ENCODE peak calls at places on chromosomes 11 and 22, in nine cellular contexts. K is CD8-positive, alpha-beta T cell; L is mammary epithelial cell; B is thoracic aorta; N is endothelial cell of umbilical vein; M is NT2/D1; F is adipocyte; T is esophagus squamous epithelium; S is mesendoderm. W is an unnamed sample.

GRCh38 chr22:44128961-44129613 is 51.6 kb upstream of the PARVG start:
- DNase-seq in K (no peak), M (no peak), S (no peak), L (no peak), N (no peak), F (no peak), T (no peak), B (no peak), W (no peak)

GRCh38 chr22:49668402-49668801 is 159.3 kb downstream of the BRD1 start:
- DNase-seq in B (no peak), S (no peak), T (no peak), L (no peak), F (no peak), M (no peak), K (no peak), N (no peak), W (no peak)

GRCh38 chr22:36599771-36600170 is 70.8 kb upstream of the EIF3D start:
- DNase-seq in T (no peak), B (no peak), N (no peak), M (no peak), F (no peak), K (no peak), L (no peak), S (no peak), W (no peak)

GRCh38 chr11:92129811-92130210 is 94.8 kb upstream of the FAT3 start:
- DNase-seq in M (no peak), K (no peak), T (no peak), N (no peak), L (no peak), S (no peak), B (no peak), F (no peak), W (no peak)

GRCh38 chr11:8720868-8721739 is 38.5 kb downstream of the RPL27A start:
- DNase-seq in K (no peak), T (no peak), N (no peak), F (no peak), M (no peak), B (no peak), S (peak; percentile 87), L (peak; percentile 46), W (no peak)

GRCh38 chr11:16098827-16099226 is 257.5 kb downstream of the SOX6 start:
- DNase-seq in M (no peak), L (no peak), N (no peak), F (peak; percentile 36), K (no peak), T (no peak), S (no peak), B (no peak), W (no peak)

GRCh38 chr11:14183973-14184372 is 175.0 kb downstream of the RRAS2 start:
- DNase-seq in N (no peak), T (no peak), K (no peak), S (no peak), B (no peak), M (no peak), L (no peak), F (peak; percentile 53), W (no peak)

GRCh38 chr11:76663912-76664440 is 6.6 kb downstream of the LRRC32 start:
- DNase-seq in N (no peak), F (no peak), L (no peak), T (no peak), M (no peak), B (no peak), S (no peak), K (no peak), W (no peak)

GRCh38 chr11:126476256-126476970 is 120.9 kb downstream of the ST3GAL4 start:
- DNase-seq in L (no peak), K (no peak), N (no peak), S (no peak), M (no peak), T (no peak), B (no peak), F (no peak), W (no peak)

GRCh38 chr22:46286006-46286405 is 10.7 kb upstream of the GTSE1 start:
- DNase-seq in S (no peak), M (no peak), N (no peak), L (no peak), F (peak; percentile 63), B (no peak), K (no peak), T (no peak), W (no peak)

GRCh38 chr22:46286941-46287872 is 9.5 kb upstream of the GTSE1 start:
- DNase-seq in N (no peak), L (no peak), B (no peak), K (no peak), T (no peak), F (no peak), M (no peak), S (no peak), W (no peak)

GRCh38 chr22:46288846-46289243 is 7.8 kb upstream of the GTSE1 start:
- DNase-seq in K (no peak), N (no peak), B (no peak), F (no peak), T (no peak), M (no peak), S (no peak), L (no peak), W (no peak)

GRCh38 chr22:46289244-46289891 is 7.3 kb upstream of the GTSE1 start:
- DNase-seq in B (no peak), F (no peak), K (no peak), L (no peak), S (no peak), M (no peak), N (no peak), T (no peak), W (no peak)

GRCh38 chr22:46287873-46288751 is 8.6 kb upstream of the GTSE1 start:
- DNase-seq in S (no peak), K (no peak), N (peak; percentile 21), L (no peak), B (no peak), F (no peak), M (no peak), T (peak; percentile 36), W (no peak)
- H3K4me3 ChIP-seq in S (no peak overlapping the region), K (no peak overlapping the region), N (no peak overlapping the region), L (no peak overlapping the region), B (peak overlapping the region; percentile 25), F (no peak overlapping the region), M (no peak overlapping the region), T (peak overlapping the region; percentile 52), W (no peak overlapping the region)

DNA sequence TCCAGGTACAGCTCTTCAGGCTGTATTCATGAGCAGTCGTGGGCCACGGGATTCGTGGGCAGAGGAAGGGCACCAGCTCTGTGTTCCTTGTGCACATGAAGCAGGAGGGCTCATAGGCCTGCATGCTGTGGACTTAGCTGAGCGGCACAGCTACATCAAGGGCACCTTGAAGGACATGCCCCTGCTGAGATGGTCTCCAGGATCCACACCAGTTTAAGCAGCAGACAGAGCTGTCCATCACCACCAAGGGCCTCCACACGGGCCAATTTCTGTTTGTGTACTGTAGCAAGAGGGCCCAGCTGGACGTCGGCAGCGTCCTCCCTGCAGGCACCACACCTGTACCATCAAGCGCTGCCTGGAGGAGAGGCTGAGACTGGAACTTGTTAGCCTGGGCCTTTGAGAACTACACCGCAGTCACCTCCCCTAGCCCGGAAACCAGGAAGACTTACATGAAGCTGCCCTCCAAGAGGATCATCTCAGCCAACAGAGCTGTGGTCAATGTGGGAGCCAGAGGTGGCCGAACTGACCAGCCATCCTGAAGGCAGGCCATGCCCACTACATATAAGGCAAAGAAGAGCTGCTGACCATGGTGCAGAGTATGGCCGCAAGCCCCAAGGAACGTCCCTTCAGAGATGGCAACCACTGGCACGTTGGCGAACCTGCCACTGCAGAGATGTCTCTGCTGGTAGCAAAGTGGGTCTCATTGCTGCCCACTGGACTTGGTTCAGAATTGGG is 32.7 kb upstream of the GNB1L start:
- DNase-seq in L (no peak), K (no peak), M (no peak), N (no peak), B (no peak), F (no peak), S (no peak), T (no peak), W (no peak)
- H3K4me1 ChIP-seq in L (peaks cover 51% of the 10 kb centered on the region), K (peaks cover 80% of the 10 kb centered on the region), M (peaks cover 22% of the 10 kb centered on the region), N (peaks cover 66% of the 10 kb centered on the region), B (no peaks in the 10 kb centered on the region), F (peaks cover 20% of the 10 kb centered on the region), S (peaks cover 9% of the 10 kb centered on the region), T (peaks cover 22% of the 10 kb centered on the region), W (peaks cover 10% of the 10 kb centered on the region)

DNA sequence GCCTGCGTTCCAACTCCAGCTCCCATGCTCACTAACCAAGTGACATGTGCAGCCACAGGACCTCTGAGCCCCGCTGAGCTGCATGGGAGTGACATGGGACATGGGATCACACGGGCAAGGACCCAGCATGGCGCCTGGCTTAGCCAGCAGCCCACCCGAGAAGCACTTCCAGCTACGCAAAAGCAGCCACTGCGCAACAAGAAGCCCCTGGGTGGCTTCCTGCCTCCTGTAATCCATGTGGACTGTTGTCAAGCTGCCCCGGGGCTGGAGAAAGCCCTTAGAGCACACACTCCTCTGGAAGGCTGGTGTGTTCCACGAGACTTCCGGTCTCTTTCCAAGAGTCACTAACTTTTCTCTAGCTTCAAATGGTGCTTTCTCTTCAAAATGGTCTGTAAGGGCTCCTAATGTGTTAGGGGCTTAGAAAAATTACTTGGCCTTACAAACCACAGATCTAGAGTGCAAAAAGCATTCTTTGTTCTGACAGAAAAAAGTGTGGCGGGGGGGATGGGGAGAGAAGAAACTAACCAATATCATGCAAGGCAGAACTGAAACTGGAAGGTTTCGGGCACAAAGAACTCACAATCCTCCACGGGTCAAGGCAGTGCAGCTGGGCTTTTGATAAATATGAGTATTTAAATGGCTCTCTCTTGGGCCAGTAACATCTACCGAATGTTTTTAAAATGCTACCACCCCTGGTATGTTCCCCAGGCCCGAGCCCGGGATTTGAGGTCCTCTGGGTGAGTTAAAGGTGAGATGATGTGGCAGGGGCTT is 5.5 kb downstream of the C11orf24 start:
- DNase-seq in F (no peak), T (no peak), K (no peak), M (no peak), S (no peak), B (no peak), L (no peak), N (no peak), W (no peak)
- H3K4me3 ChIP-seq in F (no peak overlapping the region), T (no peak overlapping the region), K (no peak overlapping the region), M (no peak overlapping the region), S (no peak overlapping the region), B (no peak overlapping the region), L (no peak overlapping the region), N (no peak overlapping the region), W (no peak overlapping the region)

GRCh38 chr22:40417041-40417440 is 46.6 kb downstream of the SGSM3 start:
- DNase-seq in T (no peak), S (no peak), F (no peak), B (no peak), K (no peak), L (no peak), M (no peak), N (no peak), W (no peak)

GRCh38 chr22:40415531-40416266 is 45.3 kb downstream of the SGSM3 start:
- DNase-seq in S (no peak), B (no peak), M (no peak), T (no peak), N (peak; percentile 25), F (no peak), K (no peak), L (no peak), W (peak; percentile 57)

GRCh38 chr22:40416267-40416570 is 45.8 kb downstream of the SGSM3 start:
- DNase-seq in T (no peak), N (no peak), S (no peak), L (no peak), F (no peak), K (no peak), B (no peak), M (no peak), W (no peak)

GRCh38 chr22:40417881-40418280 is 47.5 kb downstream of the SGSM3 start:
- DNase-seq in S (no peak), N (no peak), B (no peak), M (no peak), F (no peak), T (no peak), K (no peak), L (no peak), W (no peak)

GRCh38 chr22:40416636-40417035 is 46.2 kb downstream of the SGSM3 start:
- DNase-seq in N (no peak), K (no peak), B (no peak), M (no peak), T (no peak), L (no peak), F (no peak), S (no peak), W (no peak)
- H3K4me1 ChIP-seq in N (no peaks in the 10 kb centered on the region), K (peaks cover 43% of the 10 kb centered on the region), B (peaks cover 5% of the 10 kb centered on the region), M (no peaks in the 10 kb centered on the region), T (peaks cover 7% of the 10 kb centered on the region), L (peaks cover 11% of the 10 kb centered on the region), F (peaks cover 8% of the 10 kb centered on the region), S (no peaks in the 10 kb centered on the region), W (no peaks in the 10 kb centered on the region)

W was measured in cardiac muscle cell.